ENCODE peak calls at places on chromosomes 1 and 21, in seven cellular contexts. D is pancreas, Z is spleen, E is Peyer's patch, L is hepatocyte, I is lower lobe of right lung, F is heart right ventricle. P is an unnamed sample.

GRCh38 chr21:43667191-43667904 is 8.0 kb downstream of the RRP1B start:
- DNase-seq in D (no peak), Z (no peak), E (no peak), L (no peak), I (no peak), F (no peak), P (no peak)

GRCh38 chr1:230937370-230937769 is 41.3 kb downstream of the TTC13 start:
- DNase-seq in D (no peak), Z (no peak), E (no peak), L (no peak), I (no peak), F (no peak), P (no peak)

GRCh38 chr1:54312874-54313316 is 93.3 kb downstream of the SSBP3 start:
- DNase-seq in D (no peak), Z (no peak), E (no peak), L (peak; percentile 67), I (no peak), F (peak; percentile 84), P (peak; percentile 67)

GRCh38 chr21:43323244-43324005 is 103.5 kb downstream of the SIK1 start:
- DNase-seq in D (peak; percentile 87), Z (no peak), E (no peak), L (no peak), I (peak; percentile 90), F (peak; percentile 76), P (no peak)

GRCh38 chr1:102045752-102046151 is 49.0 kb upstream of the OLFM3 start:
- DNase-seq in D (no peak), Z (no peak), E (no peak), L (peak; percentile 46), I (peak; percentile 34), F (no peak), P (no peak)

GRCh38 chr1:85343612-85344255 is 67.3 kb upstream of the BCL10 start:
- DNase-seq in D (no peak), Z (no peak), E (no peak), L (no peak), I (no peak), F (no peak), P (no peak)

GRCh38 chr1:56795864-56796263 is 23.3 kb downstream of the FYB2 start:
- DNase-seq in D (no peak), Z (no peak), E (no peak), L (no peak), I (no peak), F (no peak), P (no peak)

GRCh38 chr1:118786454-118787155 is 201.5 kb downstream of the TBX15 start:
- DNase-seq in D (no peak), Z (no peak), E (no peak), L (no peak), I (no peak), F (no peak), P (no peak)

GRCh38 chr1:184513966-184514365 is 127.1 kb downstream of the C1orf21 start:
- DNase-seq in D (peak; percentile 48), Z (no peak), E (no peak), L (no peak), I (no peak), F (no peak), P (no peak)

GRCh38 chr1:220339581-220339980 is 67.3 kb upstream of the RAB3GAP2 start:
- DNase-seq in D (no peak), Z (no peak), E (no peak), L (no peak), I (no peak), F (no peak), P (no peak)
- TF ChIP-seq CTCF in D (no peak), Z (no peak), E (no peak), L (no peak), I (no peak), F (no peak), P (peak; percentile 18)

GRCh38 chr1:152884085-152884484 is 6.0 kb downstream of the SMCP start:
- DNase-seq in D (no peak), Z (no peak), E (no peak), L (no peak), I (no peak), F (no peak), P (no peak)
- H3K4me1 ChIP-seq in D (no peaks in the 10 kb centered on the region), Z (no peaks in the 10 kb centered on the region), E (no peaks in the 10 kb centered on the region), L (no peaks in the 10 kb centered on the region), I (no peaks in the 10 kb centered on the region), F (no peaks in the 10 kb centered on the region), P (no peaks in the 10 kb centered on the region)

GRCh38 chr1:8367571-8368184 is 49.8 kb downstream of the SLC45A1 start:
- DNase-seq in D (no peak), Z (no peak), E (no peak), L (no peak), I (no peak), F (peak; percentile 9), P (no peak)
- H3K27ac ChIP-seq in D (no peak overlapping the region), Z (peak overlapping the region; percentile 43), E (peak overlapping the region; percentile 2), L (peak overlapping the region; percentile 15), I (peak overlapping the region; percentile 20), F (peak overlapping the region; percentile 79), P (no peak overlapping the region)

GRCh38 chr1:244210884-244211558 is 159.9 kb downstream of the ZBTB18 start:
- DNase-seq in D (no peak), Z (no peak), E (no peak), L (peak; percentile 16), I (no peak), F (no peak), P (peak; percentile 91)
- TF ChIP-seq CTCF in D (no peak), Z (peak; percentile 14), E (no peak), L (peak; percentile 32), I (peak; percentile 37), F (no peak), P (peak; percentile 85)

GRCh38 chr1:183033205-183033604 is 10.0 kb downstream of the LAMC1 start:
- DNase-seq in D (no peak), Z (no peak), E (no peak), L (no peak), I (no peak), F (no peak), P (no peak)
- H3K4me1 ChIP-seq in D (peaks cover 3% of the 10 kb centered on the region), Z (peaks cover 9% of the 10 kb centered on the region), E (no peaks in the 10 kb centered on the region), L (peaks cover 29% of the 10 kb centered on the region), I (peaks cover 49% of the 10 kb centered on the region), F (peaks cover 7% of the 10 kb centered on the region), P (peaks cover 15% of the 10 kb centered on the region)

DNA sequence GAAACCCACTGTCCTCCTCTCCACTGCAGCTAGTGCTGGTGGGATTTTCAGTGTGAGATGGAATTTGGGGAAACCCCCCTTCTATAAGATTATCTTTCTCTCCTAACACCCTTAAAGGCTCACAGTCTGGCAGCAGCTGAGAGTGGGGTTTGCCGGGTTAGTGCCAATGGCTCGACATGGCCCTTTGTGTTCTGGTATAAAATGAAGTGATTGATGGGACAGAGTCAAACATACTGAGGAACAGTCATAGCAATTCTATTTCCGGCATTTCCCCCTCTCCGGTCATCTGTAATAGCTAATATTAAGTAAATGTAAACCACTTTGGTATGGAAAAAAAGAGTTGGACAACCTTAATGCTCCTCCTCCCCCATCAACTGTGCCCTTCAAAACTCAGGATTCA is 37.6 kb downstream of the TFF3 start:
- DNase-seq in D (no peak), Z (no peak), E (no peak), L (no peak), I (no peak), F (no peak), P (no peak)
- H3K27ac ChIP-seq in D (no peak overlapping the region), Z (peak overlapping the region; percentile 64), E (no peak overlapping the region), L (no peak overlapping the region), I (no peak overlapping the region), F (no peak overlapping the region), P (no peak overlapping the region)

DNA sequence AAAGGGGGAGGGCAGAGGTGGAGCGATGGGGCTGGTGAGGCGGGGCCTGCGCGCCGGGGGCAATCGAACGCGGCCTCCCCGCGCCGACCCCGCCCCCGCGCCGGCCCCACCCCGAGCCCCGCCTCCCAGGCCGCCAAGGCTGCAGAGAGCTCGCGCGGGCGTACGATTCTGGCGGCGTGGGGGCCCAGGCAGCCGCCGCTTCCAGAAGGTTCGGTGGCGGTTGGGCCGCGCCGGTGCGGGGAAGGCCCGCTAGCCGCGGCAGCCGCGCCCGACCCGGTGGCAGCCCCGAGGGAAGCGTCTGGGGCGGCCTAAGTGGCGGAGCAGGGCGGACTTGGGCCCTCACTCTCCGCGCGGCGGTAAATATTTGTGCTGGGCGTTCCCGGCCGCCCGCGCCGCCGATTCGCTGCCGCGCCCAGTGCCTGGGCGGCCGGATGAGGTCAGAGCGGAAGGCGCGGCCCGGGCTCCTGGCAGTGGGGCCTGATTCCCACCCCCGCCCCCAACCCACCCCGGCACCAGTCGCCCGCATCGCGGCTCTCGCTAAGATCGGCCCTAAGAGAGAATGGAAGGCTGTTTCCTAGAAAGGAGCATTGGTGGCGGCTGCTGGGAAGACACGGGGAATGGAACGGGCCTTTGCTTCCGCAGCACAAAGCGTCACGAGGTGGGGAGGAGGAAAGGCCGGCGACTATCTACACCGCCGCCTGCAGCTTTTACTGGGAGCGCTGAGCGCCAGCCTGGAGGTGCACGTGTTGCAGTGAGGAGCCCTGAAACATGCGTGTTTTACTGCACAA is at the start of gene ACOT7:
- DNase-seq in D (peak; percentile 86), Z (peak; percentile 95), E (peak; percentile 88), L (peak; percentile 96), I (peak; percentile 93), F (peak; percentile 89), P (peak; percentile 95)
- TF ChIP-seq CTCF in D (no peak), Z (no peak), E (no peak), L (peak; percentile 26), I (peak; percentile 11), F (no peak), P (no peak)

GRCh38 chr1:226700861-226701260 is 38.2 kb downstream of the ITPKB start:
- DNase-seq in D (no peak), Z (no peak), E (no peak), L (no peak), I (no peak), F (no peak), P (no peak)

GRCh38 chr1:226702957-226703831 is 35.9 kb downstream of the ITPKB start:
- DNase-seq in D (peak; percentile 73), Z (peak; percentile 96), E (peak; percentile 77), L (peak; percentile 91), I (peak; percentile 84), F (peak; percentile 78), P (peak; percentile 86)

GRCh38 chr1:226699166-226699565 is 39.9 kb downstream of the ITPKB start:
- DNase-seq in D (no peak), Z (peak; percentile 84), E (no peak), L (no peak), I (no peak), F (no peak), P (no peak)

GRCh38 chr1:226704169-226704921 is 34.7 kb downstream of the ITPKB start:
- DNase-seq in D (no peak), Z (no peak), E (no peak), L (no peak), I (no peak), F (no peak), P (no peak)

GRCh38 chr1:226702318-226702956 is 36.6 kb downstream of the ITPKB start:
- DNase-seq in D (no peak), Z (no peak), E (no peak), L (no peak), I (no peak), F (no peak), P (peak; percentile 57)
- H3K4me1 ChIP-seq in D (peaks cover 9% of the 10 kb centered on the region), Z (peaks cover 67% of the 10 kb centered on the region), E (peaks cover 18% of the 10 kb centered on the region), L (peaks cover 18% of the 10 kb centered on the region), I (peaks cover 34% of the 10 kb centered on the region), F (peaks cover 33% of the 10 kb centered on the region), P (peaks cover 6% of the 10 kb centered on the region)